ENCODE peak calls at places on chromosomes 13 and 19, in four cellular contexts. One of them, this sample, is unnamed.

GRCh38 chr13:42486711-42487198 is 87.2 kb upstream of the TNFSF11 start:
- DNase-seq in mesendoderm: no peak
- DNase-seq in left ventricle myocardium superior: no peak
- DNase-seq in PC-9: peak; percentile 86
- DNase-seq in this sample: no peak

GRCh38 chr19:10262771-10263170 is 8.1 kb upstream of the ICAM1 start:
- DNase-seq in mesendoderm: no peak
- DNase-seq in PC-9: no peak
- DNase-seq in left ventricle myocardium superior: no peak
- DNase-seq in this sample: no peak

GRCh38 chr19:45142016-45142727 is 18.6 kb downstream of the NKPD1 start:
- DNase-seq in left ventricle myocardium superior: no peak
- DNase-seq in mesendoderm: no peak
- DNase-seq in PC-9: no peak
- DNase-seq in this sample: no peak

GRCh38 chr19:45117666-45118065 is 24.7 kb downstream of the PPP1R37 start:
- DNase-seq in left ventricle myocardium superior: no peak
- DNase-seq in PC-9: no peak
- DNase-seq in mesendoderm: no peak
- DNase-seq in this sample: no peak

GRCh38 chr13:32881792-32882175 is 134.4 kb upstream of the KL start:
- DNase-seq in PC-9: no peak
- DNase-seq in mesendoderm: no peak
- DNase-seq in left ventricle myocardium superior: no peak
- DNase-seq in this sample: no peak

GRCh38 chr19:57816652-57817051 is 1.9 kb upstream of the ZNF552 start:
- DNase-seq in PC-9: no peak
- DNase-seq in mesendoderm: peak; percentile 45
- DNase-seq in left ventricle myocardium superior: no peak
- DNase-seq in this sample: no peak

GRCh38 chr13:112734696-112735547 is 45.1 kb downstream of the ATP11A start:
- DNase-seq in PC-9: no peak
- DNase-seq in mesendoderm: no peak
- DNase-seq in left ventricle myocardium superior: no peak
- DNase-seq in this sample: no peak

GRCh38 chr13:99553033-99553432 is 51.8 kb downstream of the TM9SF2 start:
- DNase-seq in left ventricle myocardium superior: no peak
- DNase-seq in PC-9: no peak
- DNase-seq in mesendoderm: no peak
- DNase-seq in this sample: no peak

GRCh38 chr13:99741979-99742378 is 229.6 kb downstream of the ZIC5 start:
- DNase-seq in mesendoderm: no peak
- DNase-seq in left ventricle myocardium superior: no peak
- DNase-seq in PC-9: no peak
- DNase-seq in this sample: no peak

GRCh38 chr13:48730971-48731658 is 77.4 kb downstream of the CYSLTR2 start:
- DNase-seq in PC-9: no peak
- DNase-seq in left ventricle myocardium superior: no peak
- DNase-seq in mesendoderm: peak; percentile 21
- DNase-seq in this sample: no peak

GRCh38 chr13:30307194-30307965 is at the start of gene KATNAL1:
- DNase-seq in PC-9: no peak
- DNase-seq in left ventricle myocardium superior: peak; percentile 92
- DNase-seq in mesendoderm: peak; percentile 88
- DNase-seq in this sample: no peak

GRCh38 chr19:40217027-40217810 is 965 bp downstream of the TTC9B start:
- DNase-seq in left ventricle myocardium superior: no peak
- DNase-seq in mesendoderm: peak; percentile 50
- DNase-seq in PC-9: peak; percentile 79
- DNase-seq in this sample: no peak

GRCh38 chr19:38073806-38074685 is 150.0 kb downstream of the DPF1 start:
- DNase-seq in left ventricle myocardium superior: no peak
- DNase-seq in mesendoderm: peak; percentile 76
- DNase-seq in PC-9: no peak
- DNase-seq in this sample: no peak

GRCh38 chr13:108342369-108343289 is 73.1 kb downstream of the TNFSF13B start:
- DNase-seq in mesendoderm: peak; percentile 48
- DNase-seq in PC-9: no peak
- DNase-seq in left ventricle myocardium superior: no peak
- DNase-seq in this sample: no peak

GRCh38 chr13:110575322-110576069 is 14.0 kb upstream of the RAB20 start:
- DNase-seq in PC-9: peak; percentile 50
- DNase-seq in mesendoderm: peak; percentile 85
- DNase-seq in left ventricle myocardium superior: peak; percentile 43
- DNase-seq in this sample: no peak

GRCh38 chr19:2603320-2603719 is 99.2 kb downstream of the GNG7 start:
- DNase-seq in left ventricle myocardium superior: peak; percentile 77
- DNase-seq in PC-9: no peak
- DNase-seq in mesendoderm: peak; percentile 85
- DNase-seq in this sample: no peak

GRCh38 chr13:113121183-113121927 is 1.2 kb upstream of the F10 start:
- DNase-seq in mesendoderm: no peak
- DNase-seq in left ventricle myocardium superior: no peak
- DNase-seq in PC-9: no peak
- DNase-seq in this sample: no peak

GRCh38 chr13:89701913-89702312 is 1645.6 kb upstream of the MIR17HG start:
- DNase-seq in PC-9: no peak
- DNase-seq in left ventricle myocardium superior: no peak
- DNase-seq in mesendoderm: no peak
- DNase-seq in this sample: no peak

GRCh38 chr19:36115453-36116343 is at the start of gene TBCB:
- DNase-seq in left ventricle myocardium superior: peak; percentile 88
- DNase-seq in PC-9: no peak
- DNase-seq in mesendoderm: peak; percentile 61
- DNase-seq in this sample: no peak

GRCh38 chr19:41795031-41795461 is 1.3 kb upstream of the CEACAM3 start:
- DNase-seq in mesendoderm: peak; percentile 57
- DNase-seq in left ventricle myocardium superior: no peak
- DNase-seq in PC-9: no peak
- DNase-seq in this sample: no peak

GRCh38 chr13:36788276-36788675 is 30.7 kb upstream of the RFXAP start:
- DNase-seq in mesendoderm: no peak
- DNase-seq in left ventricle myocardium superior: no peak
- DNase-seq in PC-9: no peak
- DNase-seq in this sample: no peak

GRCh38 chr13:102651392-102651791 is 43.5 kb downstream of the METTL21C start:
- DNase-seq in PC-9: peak; percentile 68
- DNase-seq in left ventricle myocardium superior: no peak
- DNase-seq in mesendoderm: no peak
- DNase-seq in this sample: no peak

GRCh38 chr19:30131246-30131645 is 189.2 kb downstream of the URI1 start:
- DNase-seq in mesendoderm: no peak
- DNase-seq in left ventricle myocardium superior: no peak
- DNase-seq in PC-9: no peak
- DNase-seq in this sample: no peak

GRCh38 chr13:19817510-19818158 is 34.9 kb upstream of the PSPC1 start:
- DNase-seq in left ventricle myocardium superior: no peak
- DNase-seq in PC-9: no peak
- DNase-seq in mesendoderm: no peak
- DNase-seq in this sample: no peak

GRCh38 chr19:51417107-51417806 is at the start of gene SIGLEC10:
- DNase-seq in left ventricle myocardium superior: peak; percentile 61
- DNase-seq in mesendoderm: no peak
- DNase-seq in PC-9: no peak
- DNase-seq in this sample: no peak

GRCh38 chr19:56403764-56404704 is at the start of gene ZNF583:
- DNase-seq in PC-9: peak; percentile 74
- DNase-seq in left ventricle myocardium superior: peak; percentile 99
- DNase-seq in mesendoderm: peak; percentile 89
- DNase-seq in this sample: peak; percentile 61

GRCh38 chr13:96994849-96995243 is 570 bp upstream of the OXGR1 start:
- DNase-seq in mesendoderm: no peak
- DNase-seq in left ventricle myocardium superior: no peak
- DNase-seq in PC-9: no peak
- DNase-seq in this sample: no peak